ENCODE peak calls at places on chromosomes 13 and 19, in six cellular contexts. I is nephron progenitor cell, T is HFF-Myc, R is cardiac fibroblast, H is lower leg skin, K is right atrium auricular region. W is an unnamed sample.

GRCh38 chr19:41939861-41940442 is 11.7 kb upstream of the ERFL start:
- DNase-seq in I (peak; percentile 82), T (no peak), R (no peak), H (no peak), K (no peak), W (peak; percentile 93)

GRCh38 chr19:33426621-33427475 is 53.3 kb downstream of the CEBPG start:
- DNase-seq in I (peak; percentile 54), T (no peak), R (no peak), H (no peak), K (no peak), W (no peak)

GRCh38 chr13:19959831-19960672 is 1.5 kb downstream of the ZMYM2 start:
- DNase-seq in I (peak; percentile 77), T (peak; percentile 67), R (peak; percentile 93), H (peak; percentile 84), K (peak; percentile 87), W (no peak)

GRCh38 chr19:16914421-16914820 is 25.6 kb downstream of the F2RL3 start:
- DNase-seq in I (no peak), T (no peak), R (no peak), H (no peak), K (no peak), W (no peak)

GRCh38 chr13:108859202-108860012 is 230.0 kb downstream of the MYO16 start:
- DNase-seq in I (no peak), T (peak; percentile 95), R (peak; percentile 65), H (no peak), K (no peak), W (no peak)

GRCh38 chr13:103130681-103131210 is 64.5 kb upstream of the SLC10A2 start:
- DNase-seq in I (no peak), T (no peak), R (no peak), H (no peak), K (no peak), W (no peak)

GRCh38 chr13:30037766-30038165 is 187.3 kb upstream of the UBL3 start:
- DNase-seq in I (no peak), T (peak; percentile 3), R (peak; percentile 23), H (no peak), K (no peak), W (no peak)

GRCh38 chr13:59247166-59247565 is 916.6 kb downstream of the DIAPH3 start:
- DNase-seq in I (no peak), T (no peak), R (no peak), H (no peak), K (no peak), W (no peak)

GRCh38 chr13:111359237-111359915 is 38.9 kb downstream of the TEX29 start:
- DNase-seq in I (no peak), T (no peak), R (no peak), H (no peak), K (no peak), W (no peak)

GRCh38 chr13:58085819-58086218 is 454.3 kb downstream of the PCDH17 start:
- DNase-seq in I (no peak), T (no peak), R (no peak), H (no peak), K (no peak), W (no peak)

GRCh38 chr19:10305139-10305806 is 4.3 kb downstream of the ZGLP1 start:
- DNase-seq in I (no peak), T (no peak), R (no peak), H (no peak), K (no peak), W (no peak)

GRCh38 chr19:55605637-55606470 is at the start of gene ZNF865:
- DNase-seq in I (peak; percentile 79), T (peak; percentile 66), R (peak; percentile 91), H (peak; percentile 59), K (peak; percentile 81), W (no peak)

GRCh38 chr19:44746946-44747738 is 1.4 kb upstream of the BCL3 start:
- DNase-seq in I (peak; percentile 70), T (no peak), R (peak; percentile 98), H (peak; percentile 94), K (peak; percentile 97), W (peak; percentile 90)

GRCh38 chr19:9370747-9371619 is 8.2 kb downstream of the ZNF177 start:
- DNase-seq in I (no peak), T (no peak), R (no peak), H (no peak), K (no peak), W (no peak)

GRCh38 chr13:102484329-102484728 is 82.5 kb upstream of the FGF14 start:
- DNase-seq in I (no peak), T (no peak), R (peak; percentile 3), H (no peak), K (no peak), W (no peak)

GRCh38 chr19:57642396-57643046 is 9.6 kb downstream of the ZNF211 start:
- DNase-seq in I (no peak), T (no peak), R (no peak), H (no peak), K (no peak), W (no peak)

GRCh38 chr13:25478186-25478585 is 106.4 kb downstream of the ATP8A2 start:
- DNase-seq in I (no peak), T (no peak), R (no peak), H (no peak), K (no peak), W (no peak)

GRCh38 chr13:19927117-19927734 is 31.3 kb upstream of the ZMYM2 start:
- DNase-seq in I (no peak), T (no peak), R (peak; percentile 15), H (no peak), K (no peak), W (peak; percentile 24)

GRCh38 chr19:51688665-51689571 is 4.2 kb upstream of the SPACA6 start:
- DNase-seq in I (peak; percentile 77), T (peak; percentile 66), R (peak; percentile 99), H (peak; percentile 72), K (peak; percentile 88), W (no peak)

GRCh38 chr19:35562776-35563175 is 682 bp downstream of the ATP4A start:
- DNase-seq in I (no peak), T (no peak), R (no peak), H (no peak), K (no peak), W (no peak)

DNA sequence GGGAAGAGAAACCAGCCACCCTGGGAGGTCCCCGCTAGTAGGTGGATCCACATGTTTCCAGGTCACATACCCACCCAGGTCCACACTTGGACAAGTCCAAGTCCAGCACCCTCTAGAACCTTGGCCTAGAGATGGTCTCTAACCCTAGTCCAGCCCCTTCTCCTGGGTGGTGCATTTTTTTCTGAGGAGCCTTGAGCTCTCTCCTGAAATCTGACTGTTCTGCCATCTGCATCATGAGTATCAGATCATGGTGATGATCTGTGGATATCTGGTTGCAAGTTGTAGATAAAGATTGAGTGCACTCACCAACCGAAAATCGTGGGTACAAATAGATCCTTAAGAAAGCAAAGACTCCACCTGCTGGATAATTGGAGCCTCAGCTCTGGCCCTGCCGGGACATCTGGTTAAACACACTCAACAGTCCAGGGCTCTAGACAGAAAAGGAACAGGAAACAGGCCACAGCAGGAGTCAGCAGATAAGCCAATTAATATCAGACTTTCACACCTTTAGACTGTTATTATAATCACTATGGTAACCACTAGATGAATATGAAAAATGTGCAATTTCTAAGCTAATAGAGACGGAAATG is 41.1 kb downstream of the GPR12 start:
- DNase-seq in I (no peak), T (peak; percentile 5), R (no peak), H (no peak), K (peak; percentile 26), W (no peak)
- TF ChIP-seq CTCF in I (no peak), T (peak; percentile 29), R (peak; percentile 27), H (no peak), K (no peak), W (peak; percentile 1)

GRCh38 chr13:100540621-100541020 is 48.0 kb downstream of the GGACT start:
- DNase-seq in I (no peak), T (no peak), R (peak; percentile 24), H (no peak), K (peak; percentile 18), W (no peak)

GRCh38 chr13:100541882-100542545 is 46.6 kb downstream of the GGACT start:
- DNase-seq in I (no peak), T (no peak), R (no peak), H (no peak), K (peak; percentile 49), W (peak; percentile 56)

GRCh38 chr13:100544866-100545683 is 43.5 kb downstream of the GGACT start:
- DNase-seq in I (no peak), T (no peak), R (no peak), H (no peak), K (no peak), W (no peak)

GRCh38 chr13:100543872-100544602 is 44.6 kb downstream of the GGACT start:
- DNase-seq in I (no peak), T (no peak), R (no peak), H (no peak), K (no peak), W (no peak)

DNA sequence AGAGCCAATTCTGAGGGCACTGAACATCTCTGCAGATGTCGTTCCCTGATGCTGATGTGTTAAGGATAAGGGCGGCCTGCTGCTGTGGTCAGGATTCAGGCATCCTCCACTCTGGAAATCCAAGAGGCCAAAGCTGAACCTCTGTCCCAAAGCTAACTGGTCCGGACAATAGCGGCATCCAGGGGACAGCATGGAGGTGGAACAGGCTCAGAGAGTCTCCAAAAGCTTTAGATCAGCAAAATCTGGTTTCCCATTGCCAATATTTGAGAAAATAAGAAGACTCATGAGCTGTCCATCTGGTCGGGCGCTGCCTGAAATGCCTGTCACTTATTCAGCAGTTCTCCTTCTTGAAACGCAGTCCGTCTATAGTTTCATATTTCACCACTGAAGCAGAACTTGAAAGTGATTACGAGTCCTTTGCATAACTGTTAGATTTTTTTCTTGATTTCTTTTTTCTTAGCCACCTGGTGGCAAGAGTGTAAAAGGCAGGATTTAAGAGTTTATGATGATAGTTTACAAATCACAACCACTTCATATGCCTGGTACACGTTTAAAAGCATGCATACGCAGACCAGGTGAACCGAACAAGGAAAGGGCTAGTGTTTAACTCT is 45.9 kb downstream of the GGACT start:
- DNase-seq in I (no peak), T (no peak), R (peak; percentile 48), H (no peak), K (peak; percentile 40), W (no peak)
- TF ChIP-seq CTCF in I (peak; percentile 46), T (peak; percentile 44), R (peak; percentile 55), H (no peak), K (no peak), W (peak; percentile 36)

GRCh38 chr19:18428837-18429674 is 8.9 kb downstream of the ISYNA1 start:
- DNase-seq in I (peak; percentile 93), T (no peak), R (peak; percentile 79), H (no peak), K (peak; percentile 78), W (peak; percentile 92)
- TF ChIP-seq CTCF in I (no peak), T (no peak), R (no peak), H (no peak), K (no peak), W (no peak)

DNA sequence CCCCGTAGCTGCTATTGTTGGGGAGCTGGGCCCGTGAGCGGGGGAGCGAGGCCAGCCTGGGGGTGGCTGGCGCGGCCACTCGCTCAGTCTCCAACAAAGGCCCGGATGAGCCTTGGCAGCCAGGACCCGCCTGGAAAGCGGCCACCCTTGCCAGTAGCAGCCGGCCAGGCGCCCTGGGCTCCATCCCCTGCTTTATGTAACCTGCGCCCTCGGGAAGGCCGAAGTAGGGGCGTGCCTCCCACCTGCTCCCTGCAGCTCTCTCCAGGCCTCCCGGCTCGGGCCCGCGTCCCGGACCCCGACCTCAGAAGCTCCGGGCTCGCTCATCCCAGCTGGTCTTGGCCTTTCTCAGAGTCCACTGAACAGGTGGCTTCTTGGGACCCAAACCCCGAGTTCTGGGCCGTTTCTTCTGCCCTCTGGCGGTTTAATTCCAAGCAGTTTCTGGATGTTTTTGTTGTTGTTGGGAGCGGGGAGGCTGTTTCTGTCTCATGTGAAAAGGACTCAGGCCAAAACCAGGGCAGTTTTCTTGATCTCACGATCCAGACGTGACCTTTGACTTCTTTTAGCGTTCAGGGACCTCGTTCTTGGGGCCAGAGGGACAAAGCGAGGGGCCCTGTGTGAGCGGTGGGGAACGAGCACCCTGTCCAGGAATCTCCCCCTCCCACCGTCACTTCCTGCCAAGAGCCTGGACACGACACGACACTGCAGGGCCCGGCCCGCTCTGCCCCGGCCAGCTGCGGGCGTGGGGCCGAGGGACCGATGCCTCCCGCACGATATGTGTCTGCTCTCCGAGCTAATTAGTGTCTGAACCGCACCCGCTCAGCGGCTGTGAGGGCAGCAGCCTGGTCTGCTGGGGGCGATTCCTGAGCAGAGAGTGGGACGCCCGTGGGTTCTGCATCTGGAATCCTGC is 1.3 kb downstream of the CDC34 start:
- DNase-seq in I (peak; percentile 49), T (no peak), R (peak; percentile 73), H (no peak), K (peak; percentile 83), W (no peak)
- TF ChIP-seq CTCF in I (peak; percentile 41), T (peak; percentile 57), R (peak; percentile 62), H (no peak), K (no peak), W (peak; percentile 47)

W was measured in D721Med.